ENCODE peak calls at places on chromosomes 13 and 19, in seven cellular contexts. One of them, this sample, is unnamed.

GRCh38 chr13:113982296-113982661 is 8.4 kb upstream of the C13orf46 start:
- DNase-seq in kidney glomerular epithelial cell: no peak
- DNase-seq in A549: no peak
- DNase-seq in NCI-H1105 treated with DMSO at 0.1 percent for 48 hours: no peak
- DNase-seq in activated CD4-positive, alpha-beta T cell treated with anti-CD3 and anti-CD28 coated beads for 4 hours: no peak
- DNase-seq in AG04449: no peak
- DNase-seq in brain microvascular endothelial cell: no peak
- DNase-seq in this sample: no peak

GRCh38 chr19:38848299-38849146 is 1.3 kb downstream of the HNRNPL start:
- DNase-seq in kidney glomerular epithelial cell: peak; percentile 25
- DNase-seq in A549: peak; percentile 39
- DNase-seq in NCI-H1105 treated with DMSO at 0.1 percent for 48 hours: no peak
- DNase-seq in activated CD4-positive, alpha-beta T cell treated with anti-CD3 and anti-CD28 coated beads for 4 hours: peak; percentile 18
- DNase-seq in AG04449: no peak
- DNase-seq in brain microvascular endothelial cell: no peak
- DNase-seq in this sample: no peak

GRCh38 chr19:46901701-46902401 is 41.1 kb downstream of the ARHGAP35 start:
- DNase-seq in kidney glomerular epithelial cell: peak; percentile 77
- DNase-seq in A549: no peak
- DNase-seq in NCI-H1105 treated with DMSO at 0.1 percent for 48 hours: no peak
- DNase-seq in activated CD4-positive, alpha-beta T cell treated with anti-CD3 and anti-CD28 coated beads for 4 hours: no peak
- DNase-seq in AG04449: no peak
- DNase-seq in brain microvascular endothelial cell: no peak
- DNase-seq in this sample: no peak

GRCh38 chr13:36998624-36999041 is 507 bp downstream of the ALG5 start:
- DNase-seq in kidney glomerular epithelial cell: no peak
- DNase-seq in A549: no peak
- DNase-seq in NCI-H1105 treated with DMSO at 0.1 percent for 48 hours: no peak
- DNase-seq in activated CD4-positive, alpha-beta T cell treated with anti-CD3 and anti-CD28 coated beads for 4 hours: peak; percentile 7
- DNase-seq in AG04449: no peak
- DNase-seq in brain microvascular endothelial cell: no peak
- DNase-seq in this sample: no peak

GRCh38 chr13:42808572-42808971 is 27.2 kb downstream of the FAM216B start:
- DNase-seq in kidney glomerular epithelial cell: no peak
- DNase-seq in A549: no peak
- DNase-seq in NCI-H1105 treated with DMSO at 0.1 percent for 48 hours: no peak
- DNase-seq in activated CD4-positive, alpha-beta T cell treated with anti-CD3 and anti-CD28 coated beads for 4 hours: no peak
- DNase-seq in AG04449: no peak
- DNase-seq in brain microvascular endothelial cell: no peak
- DNase-seq in this sample: no peak

GRCh38 chr13:42969558-42970172 is 22.4 kb downstream of the EPSTI1 start:
- DNase-seq in kidney glomerular epithelial cell: peak; percentile 83
- DNase-seq in A549: peak; percentile 41
- DNase-seq in NCI-H1105 treated with DMSO at 0.1 percent for 48 hours: peak; percentile 35
- DNase-seq in activated CD4-positive, alpha-beta T cell treated with anti-CD3 and anti-CD28 coated beads for 4 hours: peak; percentile 78
- DNase-seq in AG04449: no peak
- DNase-seq in brain microvascular endothelial cell: peak; percentile 68
- DNase-seq in this sample: peak; percentile 72

GRCh38 chr13:79525458-79525857 is 44.5 kb downstream of the NDFIP2 start:
- DNase-seq in kidney glomerular epithelial cell: no peak
- DNase-seq in A549: no peak
- DNase-seq in NCI-H1105 treated with DMSO at 0.1 percent for 48 hours: no peak
- DNase-seq in activated CD4-positive, alpha-beta T cell treated with anti-CD3 and anti-CD28 coated beads for 4 hours: no peak
- DNase-seq in AG04449: no peak
- DNase-seq in brain microvascular endothelial cell: peak; percentile 25
- DNase-seq in this sample: peak; percentile 96

GRCh38 chr13:50340566-50341287 is 325.5 kb downstream of the KCNRG start:
- DNase-seq in kidney glomerular epithelial cell: no peak
- DNase-seq in A549: no peak
- DNase-seq in NCI-H1105 treated with DMSO at 0.1 percent for 48 hours: no peak
- DNase-seq in activated CD4-positive, alpha-beta T cell treated with anti-CD3 and anti-CD28 coated beads for 4 hours: no peak
- DNase-seq in AG04449: no peak
- DNase-seq in brain microvascular endothelial cell: no peak
- DNase-seq in this sample: no peak

GRCh38 chr19:6963937-6964336 is 57.3 kb downstream of the MBD3L2B start:
- DNase-seq in kidney glomerular epithelial cell: no peak
- DNase-seq in A549: no peak
- DNase-seq in NCI-H1105 treated with DMSO at 0.1 percent for 48 hours: no peak
- DNase-seq in activated CD4-positive, alpha-beta T cell treated with anti-CD3 and anti-CD28 coated beads for 4 hours: peak; percentile 15
- DNase-seq in AG04449: no peak
- DNase-seq in brain microvascular endothelial cell: no peak
- DNase-seq in this sample: no peak

GRCh38 chr13:50668044-50668443 is 175.4 kb downstream of the DLEU7 start:
- DNase-seq in kidney glomerular epithelial cell: no peak
- DNase-seq in A549: no peak
- DNase-seq in NCI-H1105 treated with DMSO at 0.1 percent for 48 hours: no peak
- DNase-seq in activated CD4-positive, alpha-beta T cell treated with anti-CD3 and anti-CD28 coated beads for 4 hours: no peak
- DNase-seq in AG04449: no peak
- DNase-seq in brain microvascular endothelial cell: no peak
- DNase-seq in this sample: no peak

GRCh38 chr13:77820431-77821149 is 98.0 kb downstream of the EDNRB start:
- DNase-seq in kidney glomerular epithelial cell: no peak
- DNase-seq in A549: no peak
- DNase-seq in NCI-H1105 treated with DMSO at 0.1 percent for 48 hours: no peak
- DNase-seq in activated CD4-positive, alpha-beta T cell treated with anti-CD3 and anti-CD28 coated beads for 4 hours: no peak
- DNase-seq in AG04449: no peak
- DNase-seq in brain microvascular endothelial cell: no peak
- DNase-seq in this sample: peak; percentile 3

GRCh38 chr19:51821921-51822716 is 27.2 kb downstream of the FPR3 start:
- DNase-seq in kidney glomerular epithelial cell: no peak
- DNase-seq in A549: no peak
- DNase-seq in NCI-H1105 treated with DMSO at 0.1 percent for 48 hours: no peak
- DNase-seq in activated CD4-positive, alpha-beta T cell treated with anti-CD3 and anti-CD28 coated beads for 4 hours: no peak
- DNase-seq in AG04449: no peak
- DNase-seq in brain microvascular endothelial cell: no peak
- DNase-seq in this sample: no peak

GRCh38 chr13:22744688-22745452 is 435.9 kb upstream of the SGCG start:
- DNase-seq in kidney glomerular epithelial cell: no peak
- DNase-seq in A549: peak; percentile 21
- DNase-seq in NCI-H1105 treated with DMSO at 0.1 percent for 48 hours: no peak
- DNase-seq in activated CD4-positive, alpha-beta T cell treated with anti-CD3 and anti-CD28 coated beads for 4 hours: no peak
- DNase-seq in AG04449: no peak
- DNase-seq in brain microvascular endothelial cell: no peak
- DNase-seq in this sample: no peak

GRCh38 chr13:40992678-40993077 is 26.4 kb downstream of the ELF1 start:
- DNase-seq in kidney glomerular epithelial cell: no peak
- DNase-seq in A549: no peak
- DNase-seq in NCI-H1105 treated with DMSO at 0.1 percent for 48 hours: peak; percentile 31
- DNase-seq in activated CD4-positive, alpha-beta T cell treated with anti-CD3 and anti-CD28 coated beads for 4 hours: no peak
- DNase-seq in AG04449: no peak
- DNase-seq in brain microvascular endothelial cell: no peak
- DNase-seq in this sample: peak; percentile 23

GRCh38 chr19:50489461-50490011 is 12.9 kb upstream of the GARIN5A start:
- DNase-seq in kidney glomerular epithelial cell: no peak
- DNase-seq in A549: no peak
- DNase-seq in NCI-H1105 treated with DMSO at 0.1 percent for 48 hours: no peak
- DNase-seq in activated CD4-positive, alpha-beta T cell treated with anti-CD3 and anti-CD28 coated beads for 4 hours: no peak
- DNase-seq in AG04449: no peak
- DNase-seq in brain microvascular endothelial cell: no peak
- DNase-seq in this sample: no peak

GRCh38 chr13:72643339-72643989 is 84.0 kb downstream of the MZT1 start:
- DNase-seq in kidney glomerular epithelial cell: peak; percentile 52
- DNase-seq in A549: peak; percentile 4
- DNase-seq in NCI-H1105 treated with DMSO at 0.1 percent for 48 hours: peak; percentile 7
- DNase-seq in activated CD4-positive, alpha-beta T cell treated with anti-CD3 and anti-CD28 coated beads for 4 hours: peak; percentile 16
- DNase-seq in AG04449: no peak
- DNase-seq in brain microvascular endothelial cell: peak; percentile 70
- DNase-seq in this sample: peak; percentile 52

GRCh38 chr13:68987585-68987984 is 1120.0 kb upstream of the ATXN8OS start:
- DNase-seq in kidney glomerular epithelial cell: no peak
- DNase-seq in A549: no peak
- DNase-seq in NCI-H1105 treated with DMSO at 0.1 percent for 48 hours: no peak
- DNase-seq in activated CD4-positive, alpha-beta T cell treated with anti-CD3 and anti-CD28 coated beads for 4 hours: no peak
- DNase-seq in AG04449: no peak
- DNase-seq in brain microvascular endothelial cell: no peak
- DNase-seq in this sample: no peak

GRCh38 chr13:107742544-107742943 is 472.8 kb downstream of the LIG4 start:
- DNase-seq in kidney glomerular epithelial cell: no peak
- DNase-seq in A549: no peak
- DNase-seq in NCI-H1105 treated with DMSO at 0.1 percent for 48 hours: no peak
- DNase-seq in activated CD4-positive, alpha-beta T cell treated with anti-CD3 and anti-CD28 coated beads for 4 hours: no peak
- DNase-seq in AG04449: no peak
- DNase-seq in brain microvascular endothelial cell: no peak
- DNase-seq in this sample: no peak

This sample was measured in dermis microvascular lymphatic vessel endothelial cell.